ENCODE peak calls at places on chromosomes 1 and 21, in nine cellular contexts. G is neural crest cell, Z is GM13977, T is tibial nerve, L is RWPE1, A is heart right ventricle, R is MM.1S, U is WTC11, C is upper lobe of right lung. F is an unnamed sample.

GRCh38 chr1:106276856-106277255 is 779.6 kb upstream of the PRMT6 start:
- DNase-seq in U (no peak), G (no peak), A (no peak), L (no peak), R (no peak), T (no peak), Z (no peak), C (no peak), F (no peak)

GRCh38 chr1:17829579-17829978 is 74.4 kb downstream of the ACTL8 start:
- DNase-seq in L (no peak), U (no peak), Z (no peak), T (no peak), G (no peak), A (peak; percentile 57), C (peak; percentile 41), R (no peak), F (no peak)

GRCh38 chr1:55275976-55276375 is 60.8 kb upstream of the USP24 start:
- DNase-seq in R (no peak), C (no peak), A (no peak), G (no peak), T (no peak), Z (no peak), U (no peak), L (no peak), F (no peak)

GRCh38 chr1:58325797-58326196 is 220.7 kb downstream of the OMA1 start:
- DNase-seq in A (no peak), R (no peak), U (no peak), T (no peak), C (no peak), Z (no peak), L (no peak), G (no peak), F (no peak)

GRCh38 chr1:116988248-116988647 is 13.3 kb upstream of the CD101 start:
- DNase-seq in A (peak; percentile 29), G (no peak), L (peak; percentile 15), R (no peak), Z (no peak), C (no peak), U (no peak), T (no peak), F (no peak)

GRCh38 chr1:111752186-111752585 is 3.5 kb upstream of the DDX20 start:
- DNase-seq in R (no peak), T (no peak), C (no peak), U (no peak), L (no peak), Z (no peak), G (no peak), A (no peak), F (no peak)

GRCh38 chr21:35291963-35292627 is 243.0 kb upstream of the RUNX1 start:
- DNase-seq in A (no peak), Z (no peak), T (no peak), C (no peak), G (no peak), L (no peak), U (no peak), R (no peak), F (no peak)

GRCh38 chr1:113479713-113480676 is 89.7 kb downstream of the MAGI3 start:
- DNase-seq in A (no peak), R (no peak), U (no peak), C (no peak), L (no peak), T (no peak), Z (no peak), G (no peak), F (no peak)

GRCh38 chr1:235075121-235075954 is 53.3 kb downstream of the TOMM20 start:
- DNase-seq in C (peak; percentile 88), Z (peak; percentile 75), R (peak; percentile 95), A (peak; percentile 86), L (no peak), T (peak; percentile 45), G (no peak), U (no peak), F (no peak)

DNA sequence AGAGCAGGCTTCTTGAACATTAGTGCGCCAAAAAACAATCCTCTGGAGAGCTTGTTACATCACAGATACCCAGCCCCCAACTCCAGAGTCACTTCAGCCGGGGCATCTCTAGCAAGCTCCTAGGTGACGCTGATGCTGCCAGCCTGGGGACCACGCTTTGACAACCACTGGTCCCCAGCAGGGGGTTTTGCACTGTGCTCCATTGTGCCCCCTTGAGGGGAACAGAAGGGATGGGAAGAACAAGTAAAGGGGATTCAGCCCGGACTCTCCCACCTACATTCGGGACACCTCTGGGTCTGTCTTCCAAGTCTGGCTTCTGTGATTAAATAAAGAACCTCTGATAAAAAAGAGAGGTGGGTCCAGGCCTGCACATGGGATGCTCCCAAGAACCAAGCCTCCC is 60.4 kb downstream of the ATP5PO start:
- DNase-seq in G (no peak), C (no peak), U (peak; percentile 49), A (no peak), R (no peak), T (no peak), Z (no peak), L (no peak), F (no peak)
- TF ChIP-seq CTCF in G (peak; percentile 22), C (no peak), U (peak; percentile 34), A (no peak), R (peak; percentile 26), T (no peak), Z (no peak), L (no peak), F (no peak)

GRCh38 chr1:207876129-207876528 is 34.8 kb downstream of the CD34 start:
- DNase-seq in L (no peak), U (peak; percentile 32), T (no peak), R (no peak), Z (no peak), G (no peak), C (no peak), A (no peak), F (peak; percentile 22)
- TF ChIP-seq CTCF in L (no peak), U (no peak), T (no peak), R (peak; percentile 31), Z (peak; percentile 39), G (no peak), C (no peak), A (peak; percentile 23), F (peak; percentile 15)

GRCh38 chr1:224149733-224150132 is 33.3 kb upstream of the DEGS1 start:
- DNase-seq in C (no peak), U (no peak), G (no peak), L (no peak), T (no peak), Z (no peak), R (no peak), A (no peak), F (no peak)

GRCh38 chr1:224151117-224151516 is 31.9 kb upstream of the DEGS1 start:
- DNase-seq in R (no peak), C (no peak), G (no peak), A (no peak), U (no peak), L (no peak), Z (no peak), T (no peak), F (no peak)
- TF ChIP-seq CTCF in R (no peak), C (no peak), G (no peak), A (no peak), U (no peak), L (no peak), Z (no peak), T (no peak), F (no peak)

DNA sequence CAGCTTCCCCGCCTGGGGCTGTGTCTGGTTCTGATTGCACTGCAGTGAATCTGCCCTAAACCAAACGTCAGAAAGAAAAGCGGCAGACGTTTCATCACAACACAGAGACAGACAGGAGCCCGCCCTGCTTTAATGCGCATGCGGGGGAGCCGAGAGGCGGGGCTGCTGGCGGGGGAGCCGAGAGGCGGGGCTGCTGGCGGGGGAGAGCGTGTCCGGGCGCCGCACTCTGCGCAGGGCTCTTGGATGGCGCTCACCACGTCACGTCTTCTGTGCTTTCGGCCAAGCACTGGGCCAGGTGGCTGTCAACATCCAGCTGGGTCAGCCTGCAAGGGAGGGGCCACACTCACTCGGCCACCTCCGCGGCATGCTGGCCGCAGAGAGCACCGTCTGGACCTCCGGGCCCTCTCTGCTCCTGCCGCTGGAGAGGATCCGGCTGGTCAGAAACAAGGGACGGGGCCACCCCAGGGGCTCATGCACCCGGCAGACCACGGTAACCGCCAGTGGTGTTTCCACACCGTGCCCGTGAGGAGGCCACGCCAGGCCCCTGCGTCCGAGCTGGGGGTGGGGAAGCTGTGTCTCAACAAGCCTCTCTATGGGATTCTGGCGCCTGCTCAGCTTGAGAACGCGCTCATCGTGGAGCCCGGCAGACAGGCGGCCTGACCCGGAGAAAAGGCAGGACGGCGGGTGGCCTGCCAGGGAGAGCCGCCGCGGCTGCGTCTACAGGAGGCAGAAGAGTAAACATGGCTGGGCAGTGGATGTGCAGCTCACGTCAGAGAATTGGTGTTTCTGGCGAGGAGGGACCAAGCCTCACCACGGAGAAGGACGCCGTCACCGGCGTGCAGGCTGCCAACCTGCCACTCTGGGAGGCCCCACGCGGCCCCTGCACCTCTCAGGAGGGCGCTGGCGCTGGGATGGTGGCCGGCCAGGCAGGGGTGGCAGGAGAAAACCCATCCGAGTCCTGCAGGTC is 4.8 kb downstream of the FAAP20 start:
- DNase-seq in R (peak; percentile 79), U (peak; percentile 90), A (peak; percentile 95), C (peak; percentile 97), T (peak; percentile 89), G (peak; percentile 87), Z (peak; percentile 92), L (peak; percentile 93), F (peak; percentile 95)
- TF ChIP-seq CTCF in R (no peak), U (no peak), A (no peak), C (no peak), T (peak; percentile 24), G (no peak), Z (no peak), L (no peak), F (no peak)

DNA sequence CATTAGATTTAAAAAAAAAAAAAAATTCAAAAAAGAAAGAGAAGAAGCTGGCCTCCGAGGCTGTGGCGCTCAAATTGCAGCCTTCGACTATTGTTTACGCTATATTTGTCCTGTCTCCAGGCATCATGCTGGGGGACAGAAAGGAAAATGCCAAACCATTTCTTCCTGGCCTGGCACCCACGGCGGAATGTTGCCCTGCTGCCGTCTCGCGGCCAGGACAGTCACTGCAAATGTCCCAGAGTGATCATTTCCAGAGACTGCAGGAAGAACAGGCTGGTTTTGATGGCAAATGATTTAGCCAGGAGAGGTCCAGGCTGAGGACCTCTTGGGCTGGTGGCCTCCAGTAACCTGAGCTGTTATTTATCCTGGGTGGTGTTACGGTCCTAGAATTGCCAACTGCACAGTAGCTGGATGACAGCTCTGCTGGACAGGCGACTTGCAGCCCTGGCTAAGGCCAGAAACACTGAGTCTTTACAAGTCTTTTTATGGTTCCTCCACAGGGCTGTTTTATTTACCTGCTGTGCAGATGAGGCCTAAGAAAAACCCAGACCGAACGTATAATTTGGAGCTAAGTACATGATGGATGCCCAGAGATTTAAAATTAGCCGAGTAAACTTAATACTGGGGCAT is 30.2 kb upstream of the LRRC38 start:
- DNase-seq in R (no peak), A (peak; percentile 67), Z (no peak), T (no peak), C (peak; percentile 66), U (peak; percentile 13), L (peak; percentile 50), G (peak; percentile 47), F (peak; percentile 54)
- TF ChIP-seq CTCF in R (no peak), A (peak; percentile 51), Z (peak; percentile 25), T (peak; percentile 40), C (peak; percentile 58), U (no peak), L (peak; percentile 76), G (peak; percentile 57), F (peak; percentile 36)

DNA sequence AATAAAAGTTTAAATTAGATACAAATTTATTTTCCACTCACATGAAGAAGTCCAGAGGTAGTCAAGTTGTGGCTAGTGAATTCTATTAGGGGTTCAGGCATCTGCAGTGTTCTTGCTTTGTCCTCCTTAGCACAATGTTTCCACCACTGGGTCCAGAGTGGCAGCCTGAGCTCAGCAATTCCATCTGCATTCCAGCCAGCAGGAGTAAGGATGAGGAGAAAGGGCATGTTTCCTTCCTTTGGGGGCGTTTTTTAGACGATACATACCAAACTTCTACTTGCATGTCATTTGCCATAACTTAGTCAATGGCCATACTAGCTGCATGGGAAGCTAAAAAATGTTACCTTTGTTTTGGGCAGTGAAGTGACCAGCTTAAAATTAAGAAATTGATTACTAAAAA is 98.5 kb upstream of the VANGL1 start:
- DNase-seq in A (no peak), T (no peak), L (no peak), R (no peak), U (no peak), G (no peak), C (no peak), Z (no peak), F (no peak)
- TF ChIP-seq CTCF in A (no peak), T (no peak), L (no peak), R (no peak), U (no peak), G (no peak), C (no peak), Z (no peak), F (no peak)